ENCODE peak calls at places on chromosomes 2 and 18, in seven cellular contexts. V, J, Y, S, C, N and U are unnamed samples.

GRCh38 chr2:65431417-65432226 is 777 bp downstream of the SPRED2 start:
- DNase-seq in C (peak; percentile 58), J (peak; percentile 40), S (no peak), Y (peak; percentile 40), V (peak; percentile 80), N (peak; percentile 39), U (peak; percentile 89)

GRCh38 chr2:138956116-138956515 is 175.9 kb upstream of the NXPH2 start:
- DNase-seq in Y (no peak), N (no peak), J (no peak), C (no peak), V (no peak), S (no peak), U (no peak)

GRCh38 chr18:37654034-37654433 is 88.4 kb upstream of the CELF4 start:
- DNase-seq in N (no peak), V (no peak), C (no peak), Y (no peak), S (no peak), J (no peak), U (peak; percentile 16)

GRCh38 chr2:106536490-106536889 is 49.3 kb downstream of the CD8B2 start:
- DNase-seq in Y (no peak), C (no peak), J (no peak), S (no peak), N (no peak), V (no peak), U (no peak)

GRCh38 chr18:41992698-41993097 is 37.7 kb downstream of the PIK3C3 start:
- DNase-seq in N (no peak), S (no peak), J (no peak), V (no peak), C (no peak), Y (no peak), U (no peak)

GRCh38 chr2:241154915-241155314 is 4.6 kb downstream of the PPP1R7 start:
- DNase-seq in V (no peak), S (no peak), Y (no peak), J (peak; percentile 64), C (no peak), N (no peak), U (no peak)

GRCh38 chr2:218329027-218329825 is 27.4 kb upstream of the CATIP start:
- DNase-seq in J (no peak), V (no peak), Y (no peak), N (no peak), S (no peak), C (no peak), U (peak; percentile 32)

GRCh38 chr2:65539633-65540032 is 107.2 kb upstream of the SPRED2 start:
- DNase-seq in J (no peak), V (no peak), C (no peak), Y (no peak), S (no peak), N (no peak), U (peak; percentile 45)

GRCh38 chr2:57296795-57297517 is 749.6 kb upstream of the VRK2 start:
- DNase-seq in C (no peak), V (no peak), J (no peak), Y (no peak), S (no peak), N (peak; percentile 70), U (no peak)

GRCh38 chr2:144351687-144352086 is 168.2 kb downstream of the ZEB2 start:
- DNase-seq in C (no peak), V (no peak), S (no peak), Y (no peak), N (peak; percentile 55), J (no peak), U (no peak)

GRCh38 chr2:27264753-27265535 is 2.1 kb upstream of the SLC30A3 start:
- DNase-seq in N (peak; percentile 73), C (peak; percentile 57), V (no peak), Y (peak; percentile 32), S (peak; percentile 73), J (peak; percentile 43), U (peak; percentile 89)

GRCh38 chr2:43169987-43170732 is 56.2 kb downstream of the ZFP36L2 start:
- DNase-seq in C (peak; percentile 70), V (no peak), Y (peak; percentile 52), S (peak; percentile 57), N (no peak), J (no peak), U (no peak)

GRCh38 chr2:23058435-23058834 is 326.5 kb upstream of the KLHL29 start:
- DNase-seq in S (no peak), J (no peak), V (no peak), N (no peak), C (no peak), Y (no peak), U (no peak)

GRCh38 chr2:60070851-60071250 is 482.6 kb downstream of the BCL11A start:
- DNase-seq in S (no peak), J (no peak), N (no peak), Y (no peak), V (no peak), C (no peak), U (no peak)

GRCh38 chr2:79180092-79180491 is 20.5 kb upstream of the REG3A start:
- DNase-seq in N (no peak), V (no peak), J (no peak), Y (no peak), S (no peak), C (no peak), U (no peak)

GRCh38 chr18:79587298-79588125 is 92.1 kb upstream of the CTDP1 start:
- DNase-seq in N (no peak), Y (no peak), V (peak; percentile 61), S (no peak), J (no peak), C (peak; percentile 18), U (no peak)

GRCh38 chr2:138974651-138975050 is 194.5 kb upstream of the NXPH2 start:
- DNase-seq in J (no peak), Y (no peak), C (no peak), S (no peak), N (no peak), V (no peak), U (no peak)

GRCh38 chr2:153360239-153360638 is 118.3 kb downstream of the RPRM start:
- DNase-seq in V (no peak), Y (no peak), J (no peak), S (no peak), N (no peak), C (no peak), U (no peak)

GRCh38 chr18:55575066-55575465 is 12.9 kb downstream of the TCF4 start:
- DNase-seq in C (no peak), N (no peak), J (no peak), Y (no peak), V (no peak), S (no peak), U (no peak)

GRCh38 chr2:55147041-55147440 is 85.1 kb downstream of the CLHC1 start:
- DNase-seq in Y (no peak), N (no peak), C (no peak), S (no peak), V (no peak), J (no peak), U (no peak)

GRCh38 chr2:207046642-207047213 is 107.4 kb downstream of the CPO start:
- DNase-seq in C (no peak), S (no peak), Y (peak; percentile 6), J (no peak), N (peak; percentile 33), V (no peak), U (no peak)

GRCh38 chr2:118834440-118834810 is 13.0 kb downstream of the EN1 start:
- DNase-seq in J (no peak), V (no peak), Y (no peak), S (no peak), N (no peak), C (no peak), U (no peak)

GRCh38 chr2:158554948-158555347 is 98.2 kb downstream of the PKP4 start:
- DNase-seq in J (no peak), S (no peak), V (no peak), C (no peak), Y (no peak), N (no peak), U (no peak)

GRCh38 chr18:44598514-44598913 is 82.2 kb upstream of the SETBP1 start:
- DNase-seq in C (no peak), N (no peak), S (no peak), J (no peak), V (no peak), Y (no peak), U (no peak)

GRCh38 chr2:235523021-235523420 is 29.2 kb downstream of the AGAP1 start:
- DNase-seq in Y (no peak), N (no peak), V (no peak), J (no peak), C (peak; percentile 14), S (no peak), U (no peak)

GRCh38 chr2:86491088-86491487 is 49.9 kb downstream of the KDM3A start:
- DNase-seq in V (no peak), N (no peak), S (no peak), C (no peak), Y (no peak), J (no peak), U (no peak)

GRCh38 chr2:231780123-231780908 is 766 bp downstream of the PDE6D start:
- DNase-seq in N (peak; percentile 20), S (no peak), V (peak; percentile 64), C (peak; percentile 39), J (no peak), Y (no peak), U (peak; percentile 39)

GRCh38 chr2:195656859-195657633 is at the start of gene SLC39A10:
- DNase-seq in S (peak; percentile 49), V (peak; percentile 99), C (peak; percentile 95), Y (peak; percentile 97), J (peak; percentile 97), N (peak; percentile 97), U (peak; percentile 100)

GRCh38 chr2:165382362-165382761 is 87.1 kb upstream of the CSRNP3 start:
- DNase-seq in C (no peak), V (no peak), N (no peak), Y (no peak), S (no peak), J (no peak), U (no peak)